ENCODE peak calls at places on chromosomes 11 and 22, in five cellular contexts. Y, D, M, A and N are unnamed samples.

GRCh38 chr22:45006101-45006872 is 3.5 kb downstream of the PHF21B start:
- DNase-seq in D (no peak), A (no peak), Y (no peak), M (no peak), N (no peak)

GRCh38 chr11:46064221-46064620 is 57.0 kb downstream of the PHF21A start:
- DNase-seq in Y (no peak), A (no peak), M (no peak), D (no peak), N (no peak)

GRCh38 chr11:68328374-68329091 is 16.1 kb downstream of the LRP5 start:
- DNase-seq in A (peak), D (no peak), Y (no peak), M (no peak), N (no peak)

GRCh38 chr11:125588505-125588904 is 4.1 kb upstream of the STT3A start:
- DNase-seq in M (no peak), A (no peak), Y (no peak), D (no peak), N (no peak)

GRCh38 chr11:65854161-65854592 is 3.8 kb downstream of the CFL1 start:
- DNase-seq in D (no peak), A (no peak), M (no peak), Y (no peak), N (no peak)

GRCh38 chr22:28742562-28742962 is 723 bp downstream of the HSCB start:
- DNase-seq in Y (no peak), M (no peak), A (no peak), D (peak), N (no peak)

GRCh38 chr11:113901141-113901540 is 3.5 kb upstream of the HTR3B start:
- DNase-seq in Y (peak), D (no peak), A (no peak), M (no peak), N (no peak)

GRCh38 chr22:50046481-50047245 is 11.4 kb downstream of the TTLL8 start:
- DNase-seq in A (no peak), Y (no peak), M (no peak), D (no peak), N (peak)

GRCh38 chr11:93541884-93542752 is 1.1 kb downstream of the SMCO4 start:
- DNase-seq in M (peak), D (peak), A (no peak), Y (no peak), N (peak)

DNA sequence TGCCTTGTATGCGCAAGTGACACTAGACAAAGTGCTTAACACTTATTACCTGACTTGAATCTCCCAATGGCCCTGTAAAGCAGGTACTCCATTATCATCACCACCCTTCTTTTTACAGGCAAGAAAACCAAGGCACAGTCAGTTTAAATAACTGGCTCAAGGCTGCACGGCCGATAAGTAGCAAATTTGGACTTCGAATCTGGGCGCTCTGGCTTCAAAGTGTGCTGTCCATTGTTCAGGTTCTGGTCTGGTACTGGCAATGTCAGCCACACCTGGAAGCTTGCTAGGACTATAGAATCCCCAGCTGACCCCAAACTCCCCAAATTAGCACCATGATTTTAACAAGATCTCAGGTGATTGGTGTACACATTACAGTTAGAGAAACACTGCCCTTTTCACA is 19.3 kb upstream of the EHF start:
- DNase-seq in M (no peak), A (no peak), Y (no peak), D (no peak), N (no peak)
- H3K27ac ChIP-seq in M (peak), A (no peak), Y (no peak), D (peak), N (no peak)

DNA sequence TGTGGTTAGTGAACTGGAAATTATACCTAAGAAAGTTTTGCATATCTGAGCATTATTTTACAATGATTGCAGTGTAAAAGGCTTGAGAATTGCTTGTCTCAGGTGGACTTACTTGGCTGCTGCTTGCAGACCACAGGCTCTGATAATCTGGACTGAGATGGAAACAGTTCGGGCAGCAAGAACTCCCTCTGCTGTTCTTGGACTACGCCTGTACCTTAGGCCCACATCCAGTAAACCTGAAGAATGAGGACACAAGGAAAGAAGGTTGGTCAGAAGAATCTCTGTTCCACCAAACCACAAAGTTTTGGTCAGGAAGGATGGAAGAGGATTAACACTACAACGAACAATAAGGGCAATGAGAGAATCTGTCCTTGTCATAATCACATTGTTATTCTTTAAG is 80.1 kb downstream of the C2CD3 start:
- DNase-seq in Y (no peak), D (no peak), A (no peak), M (peak), N (no peak)
- TF ChIP-seq CTCF in Y (no peak), D (peak), A (no peak), M (peak), N (no peak)

GRCh38 chr11:12129227-12129626 is 18.8 kb downstream of the MICAL2 start:
- DNase-seq in A (no peak), D (no peak), M (no peak), Y (no peak), N (no peak)
- H3K27ac ChIP-seq in A (no peak), D (no peak), M (no peak), Y (no peak), N (no peak)

GRCh38 chr11:130827697-130828377 is 88.4 kb downstream of the SNX19 start:
- DNase-seq in Y (no peak), M (peak), A (no peak), D (no peak), N (peak)
- TF ChIP-seq CTCF in Y (no peak), M (peak), A (no peak), D (peak), N (no peak)

GRCh38 chr11:61160487-61161189 is 588 bp downstream of the VPS37C start:
- DNase-seq in A (no peak), M (no peak), Y (no peak), D (no peak), N (no peak)
- H3K27ac ChIP-seq in A (peak), M (peak), Y (peak), D (peak), N (peak)

DNA sequence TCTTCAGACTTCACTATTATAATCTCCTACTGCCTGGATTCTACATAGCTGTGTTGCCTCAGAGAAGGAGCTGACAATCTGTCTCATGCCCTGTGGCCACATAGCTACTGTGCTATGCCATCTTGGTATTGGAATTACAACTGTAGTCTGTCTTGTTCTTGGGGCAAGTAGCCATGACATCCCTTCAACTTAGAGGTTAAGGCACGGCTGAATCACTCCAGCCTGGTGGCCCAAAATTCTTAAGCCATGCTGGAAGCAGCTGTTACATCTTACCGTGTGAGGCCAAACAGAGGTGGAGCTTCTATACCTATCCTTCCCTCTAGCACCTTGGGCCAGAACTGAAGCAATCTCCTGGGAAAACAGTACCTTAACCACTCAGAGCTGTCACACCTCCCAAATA is 14.8 kb downstream of the CARD18 start:
- DNase-seq in A (no peak), M (no peak), D (no peak), Y (no peak), N (no peak)
- TF ChIP-seq CTCF in A (no peak), M (no peak), D (no peak), Y (no peak), N (no peak)

DNA sequence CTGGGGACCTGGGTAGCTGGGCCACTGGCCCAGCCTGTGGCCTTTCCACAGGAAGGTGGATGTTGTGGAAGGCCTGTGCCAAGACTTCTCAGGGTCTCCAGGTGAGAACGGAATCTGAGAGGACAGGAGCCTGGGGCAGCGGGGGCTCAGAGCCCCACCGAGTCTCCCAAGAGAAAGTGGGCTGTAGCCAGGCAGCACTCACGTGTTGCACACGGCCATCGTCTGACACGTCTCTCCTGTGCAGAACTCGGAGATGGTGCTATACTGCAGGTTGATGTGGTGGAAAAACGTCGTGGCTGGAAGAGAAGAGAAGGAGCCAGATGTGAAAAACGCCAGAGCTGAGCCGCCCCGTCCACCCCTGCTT is 6.4 kb downstream of the MOB2 start:
- DNase-seq in D (no peak), Y (no peak), A (no peak), M (no peak), N (peak)
- H3K27ac ChIP-seq in D (no peak), Y (no peak), A (no peak), M (no peak), N (no peak)

DNA sequence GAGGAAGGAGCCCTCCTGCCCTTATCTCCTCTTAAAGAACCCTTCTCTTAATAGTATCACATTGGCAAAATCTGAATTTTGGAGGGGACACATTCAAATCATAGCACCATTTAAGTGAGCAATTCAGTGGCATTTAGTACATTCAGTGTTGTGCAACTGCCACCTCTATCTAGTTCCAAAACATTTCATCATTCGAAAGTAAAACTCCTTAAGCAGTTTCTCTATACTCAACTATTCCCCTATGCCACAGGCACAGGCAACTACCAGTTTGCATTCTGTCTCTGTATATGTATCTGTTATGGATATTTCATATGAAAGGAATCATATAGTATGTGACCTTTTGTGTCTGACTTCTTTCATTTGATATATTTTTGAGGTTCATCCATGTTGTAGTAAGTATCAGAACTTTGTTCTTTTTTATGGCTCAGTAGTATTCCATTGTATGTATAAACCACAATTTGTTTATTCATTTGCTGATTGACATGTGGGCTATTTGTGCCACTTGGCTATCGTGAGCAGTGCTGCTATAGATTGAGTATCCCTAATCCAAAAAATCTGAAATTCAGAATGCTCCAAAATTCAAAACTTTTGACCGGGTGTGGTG is 22.9 kb downstream of the FAR1 start:
- DNase-seq in A (no peak), Y (no peak), D (no peak), M (no peak), N (no peak)
- TF ChIP-seq CTCF in A (no peak), Y (no peak), D (no peak), M (no peak), N (no peak)